ENCODE peak calls at places on chromosomes 4 and X, in four cellular contexts. X is neural progenitor cell, H is HCT116, K is SK-N-SH. Y is an unnamed sample.
A peak's percentile ranks its signal among the peaks of the same experiment; 100 is the strongest.

GRCh38 chrX:107673933-107674479 is 45.7 kb downstream of the PRPS1 start:
- DNase-seq in X (peak; percentile 33), H (no peak), K (no peak), Y (no peak)

GRCh38 chrX:29269390-29269789 is 682.1 kb downstream of the IL1RAPL1 start:
- DNase-seq in H (no peak), K (no peak), X (no peak), Y (no peak)

GRCh38 chr4:114807759-114808404 is 209.3 kb downstream of the UGT8 start:
- DNase-seq in K (peak; percentile 38), X (peak; percentile 71), H (peak; percentile 42), Y (peak; percentile 61)

GRCh38 chr4:11729548-11729947 is 300.9 kb upstream of the HS3ST1 start:
- DNase-seq in H (no peak), K (no peak), X (no peak), Y (peak; percentile 22)

GRCh38 chr4:123599920-123600394 is 203.4 kb downstream of the SPRY1 start:
- DNase-seq in H (no peak), X (peak; percentile 62), K (peak; percentile 24), Y (no peak)

GRCh38 chr4:23613782-23614181 is 276.1 kb downstream of the PPARGC1A start:
- DNase-seq in X (no peak), K (no peak), H (no peak), Y (no peak)

GRCh38 chrX:134172588-134173259 is 64.3 kb upstream of the CCDC160 start:
- DNase-seq in H (no peak), K (peak; percentile 69), X (peak; percentile 28), Y (no peak)

GRCh38 chrX:44506688-44507087 is 36.0 kb downstream of the FUNDC1 start:
- DNase-seq in K (no peak), X (peak; percentile 2), H (no peak), Y (no peak)

GRCh38 chrX:64975491-64975890 is 759 bp downstream of the ZC4H2 start:
- DNase-seq in H (no peak), X (peak; percentile 72), K (peak; percentile 46), Y (peak; percentile 42)

GRCh38 chr4:156901871-156902270 is 69.7 kb downstream of the PDGFC start:
- DNase-seq in K (no peak), H (no peak), X (no peak), Y (peak; percentile 4)

GRCh38 chr4:87213425-87213824 is 7.0 kb downstream of the KLHL8 start:
- DNase-seq in H (no peak), X (no peak), K (peak; percentile 36), Y (no peak)

GRCh38 chrX:39753296-39753996 is 344.3 kb downstream of the BCOR start:
- DNase-seq in X (no peak), K (no peak), H (no peak), Y (no peak)

GRCh38 chr4:123327846-123328447 is 68.6 kb upstream of the SPRY1 start:
- DNase-seq in H (no peak), X (no peak), K (no peak), Y (no peak)

GRCh38 chr4:1628892-1629703 is 55.0 kb downstream of the FAM53A start:
- DNase-seq in H (peak; percentile 4), K (peak; percentile 91), X (peak; percentile 81), Y (peak; percentile 51)

GRCh38 chr4:173529505-173530325 is at the start of gene HAND2:
- DNase-seq in K (peak; percentile 91), H (no peak), X (peak; percentile 83), Y (no peak)

GRCh38 chrX:116436358-116436816 is at the start of gene SLC6A14:
- DNase-seq in X (no peak), K (no peak), H (no peak), Y (peak; percentile 2)

GRCh38 chrX:124145749-124146148 is 184.2 kb downstream of the STAG2 start:
- DNase-seq in K (no peak), H (no peak), X (no peak), Y (no peak)

GRCh38 chr4:148454835-148455234 is 12.6 kb upstream of the NR3C2 start:
- DNase-seq in X (no peak), H (no peak), K (no peak), Y (peak; percentile 56)

GRCh38 chr4:105092356-105092755 is 54.3 kb upstream of the TET2 start:
- DNase-seq in K (no peak), H (no peak), X (no peak), Y (peak; percentile 92)

GRCh38 chrX:13864264-13864663 is 47.4 kb upstream of the GPM6B start:
- DNase-seq in X (no peak), K (no peak), H (no peak), Y (no peak)

GRCh38 chr4:164807611-164808010 is 53.7 kb downstream of the SMIM31 start:
- DNase-seq in K (no peak), X (peak; percentile 93), H (no peak), Y (no peak)

GRCh38 chr4:128715616-128716015 is 93.9 kb upstream of the JADE1 start:
- DNase-seq in K (no peak), X (no peak), H (no peak), Y (no peak)

GRCh38 chr4:44086753-44087152 is 361.9 kb downstream of the KCTD8 start:
- DNase-seq in H (no peak), X (no peak), K (no peak), Y (no peak)

DNA sequence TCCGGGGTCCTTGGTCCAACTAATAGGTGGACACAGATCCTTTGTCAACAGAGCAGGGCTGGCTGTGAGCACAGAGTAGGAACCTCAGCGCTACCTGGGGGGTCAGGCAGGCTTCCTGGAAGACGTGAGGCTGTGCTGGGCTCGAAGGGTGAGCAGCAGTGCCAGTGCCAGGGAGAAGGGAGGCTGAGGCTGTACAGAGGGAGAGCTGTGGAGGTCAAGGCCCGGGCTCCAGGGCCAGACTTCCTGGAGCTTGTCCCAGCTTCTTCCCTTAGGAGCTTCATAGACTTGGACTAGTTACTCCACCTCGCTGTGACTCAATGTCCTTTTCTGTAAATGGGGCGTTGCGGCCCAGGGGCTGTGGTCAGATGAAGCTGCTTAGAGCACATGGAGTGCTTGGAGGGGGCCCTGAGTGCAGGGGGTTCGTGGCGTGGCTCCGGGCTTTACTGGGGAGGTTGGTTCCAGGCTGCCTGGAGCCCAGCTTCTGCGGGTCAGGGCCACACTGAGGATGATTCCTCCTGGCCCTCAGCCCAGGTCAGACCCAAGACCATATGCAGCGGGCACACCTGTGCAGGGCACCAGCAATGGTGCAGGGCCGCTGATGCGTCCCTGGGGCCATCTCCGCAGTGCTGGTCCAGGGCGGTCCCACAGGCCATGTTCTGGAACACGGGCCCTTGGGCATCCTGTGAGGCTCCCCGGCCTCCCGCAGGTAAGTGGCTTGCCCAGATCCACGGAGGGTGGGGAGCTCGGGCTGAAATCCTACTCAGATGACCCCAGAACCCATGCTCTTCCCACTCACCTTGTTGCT is 98.1 kb downstream of the DCTD start:
- DNase-seq in X (no peak), K (no peak), H (no peak), Y (no peak)
- H3K9ac ChIP-seq in X (no peak overlapping the region), K (no peak overlapping the region), H (no peak overlapping the region), Y (peak overlapping the region; percentile 35)

GRCh38 chr4:158715787-158716186 is 7.4 kb downstream of the PPID start:
- DNase-seq in X (no peak), K (no peak), H (no peak), Y (no peak)

GRCh38 chr4:158714937-158715336 is 8.3 kb downstream of the PPID start:
- DNase-seq in X (no peak), K (no peak), H (no peak), Y (no peak)

DNA sequence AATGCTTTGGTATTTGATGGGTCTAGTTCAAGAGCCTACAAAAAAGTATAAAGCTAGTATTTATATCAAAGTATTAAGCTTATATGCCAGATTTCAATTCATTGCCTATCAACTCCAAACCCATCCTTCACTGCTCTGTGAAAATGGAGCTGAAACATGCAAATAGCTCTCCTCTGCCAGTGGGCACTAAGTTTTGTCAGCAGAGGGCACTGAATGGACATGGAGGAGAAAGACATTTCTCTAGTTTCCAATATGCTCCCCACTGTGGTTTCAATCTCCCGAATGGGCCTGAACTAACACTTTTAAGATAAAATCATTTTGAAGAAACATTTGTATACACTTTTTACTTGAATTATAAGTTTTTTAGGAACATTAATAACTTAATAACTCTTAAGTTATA is 12.4 kb downstream of the PPID start:
- DNase-seq in K (no peak), X (no peak), H (no peak), Y (peak; percentile 19)
- TF ChIP-seq CTCF in K (peak; percentile 44), X (peak; percentile 16), H (no peak), Y (peak; percentile 44)

GRCh38 chr4:3290889-3291321 is 1.9 kb upstream of the RGS12 start:
- DNase-seq in H (no peak), X (no peak), K (no peak), Y (no peak)

GRCh38 chr4:3292571-3293409 is at the start of gene RGS12:
- DNase-seq in X (peak; percentile 97), K (peak; percentile 99), H (peak; percentile 26), Y (peak; percentile 84)

GRCh38 chr4:3290476-3290875 is 2.3 kb upstream of the RGS12 start:
- DNase-seq in K (no peak), H (no peak), X (no peak), Y (no peak)

GRCh38 chr4:3291969-3292570 is 751 bp upstream of the RGS12 start:
- DNase-seq in K (peak; percentile 84), X (peak; percentile 75), H (peak; percentile 8), Y (peak; percentile 52)

GRCh38 chr4:3291411-3291968 is 1.3 kb upstream of the RGS12 start:
- DNase-seq in X (peak; percentile 56), K (no peak), H (no peak), Y (peak; percentile 50)
- TF ChIP-seq EZH2phosphoT487 in X (peak; percentile 13), K (no peak), H (no peak), Y (no peak)

GRCh38 chr4:42655248-42655647 is 1.7 kb downstream of the ATP8A1 start:
- DNase-seq in H (no peak), K (no peak), X (no peak), Y (no peak)

GRCh38 chr4:42653606-42654560 is 3.0 kb downstream of the ATP8A1 start:
- DNase-seq in H (no peak), X (no peak), K (no peak), Y (peak; percentile 73)

GRCh38 chr4:42655921-42656735 is 777 bp downstream of the ATP8A1 start:
- DNase-seq in K (peak; percentile 69), X (peak; percentile 56), H (no peak), Y (peak; percentile 63)

GRCh38 chr4:42656736-42656985 is 244 bp downstream of the ATP8A1 start:
- DNase-seq in K (no peak), H (no peak), X (no peak), Y (no peak)

GRCh38 chr4:42654606-42655005 is 2.3 kb downstream of the ATP8A1 start:
- DNase-seq in H (peak; percentile 4), K (no peak), X (no peak), Y (peak; percentile 90)
- H3K9ac ChIP-seq in H (no peak overlapping the region), K (no peak overlapping the region), X (no peak overlapping the region), Y (peak overlapping the region; percentile 56)

GRCh38 chr4:161320377-161320776 is 843.4 kb downstream of the FSTL5 start:
- DNase-seq in H (peak; percentile 56), K (peak; percentile 2), X (peak; percentile 54), Y (peak; percentile 56)
- TF ChIP-seq CTCF in H (peak; percentile 74), K (peak; percentile 63), X (peak; percentile 64), Y (peak; percentile 67)

DNA sequence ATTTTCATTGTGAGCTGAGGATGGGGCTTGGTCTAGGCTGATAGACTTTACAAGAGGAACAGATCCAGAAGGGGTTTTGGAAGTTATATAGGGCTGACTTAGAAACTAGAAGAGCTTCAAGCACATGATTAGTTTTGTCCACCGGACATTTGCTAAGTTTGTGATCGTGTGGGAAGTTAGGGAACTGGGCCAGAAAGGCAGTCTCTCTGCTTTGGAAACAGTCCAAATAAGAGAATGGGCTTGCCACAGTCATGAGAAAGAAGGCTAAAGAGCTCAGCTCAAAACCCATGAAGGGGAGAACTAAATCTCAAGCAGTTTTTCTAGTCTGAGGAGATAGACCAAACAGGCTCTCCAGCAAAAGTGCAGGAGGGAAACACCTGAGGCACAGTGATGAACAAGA is 67.8 kb downstream of the ZNF674 start:
- DNase-seq in X (no peak), H (no peak), K (no peak), Y (no peak)
- TF ChIP-seq EZH2phosphoT487 in X (no peak), H (no peak), K (no peak), Y (no peak)

GRCh38 chr4:15232725-15233597 is 194.9 kb upstream of the C1QTNF7 start:
- DNase-seq in X (no peak), K (no peak), H (no peak), Y (peak; percentile 2)
- H3K9ac ChIP-seq in X (no peak overlapping the region), K (no peak overlapping the region), H (no peak overlapping the region), Y (no peak overlapping the region)